ENCODE peak calls at places on chromosomes 4 and X, in four cellular contexts. F is foreskin fibroblast, E is upper lobe of right lung, C is endodermal cell. K is an unnamed sample.

GRCh38 chrX:50927127-50927526 is 16.6 kb downstream of the BMP15 start:
- DNase-seq in E (no peak), F (no peak), C (no peak), K (no peak)

GRCh38 chrX:150446151-150446550 is 83.0 kb downstream of the MAMLD1 start:
- DNase-seq in F (no peak), E (no peak), C (no peak), K (no peak)

GRCh38 chr4:144104509-144105130 is 35.9 kb downstream of the GYPA start:
- DNase-seq in C (no peak), E (no peak), F (no peak), K (no peak)

GRCh38 chr4:184962125-184962638 is 56.1 kb upstream of the HELT start:
- DNase-seq in C (no peak), F (no peak), E (no peak), K (no peak)

GRCh38 chr4:154490589-154491340 is 834 bp downstream of the DCHS2 start:
- DNase-seq in F (no peak), C (no peak), E (no peak), K (no peak)

GRCh38 chrX:129998006-129998405 is 15.6 kb downstream of the BCORL1 start:
- DNase-seq in F (no peak), E (no peak), C (no peak), K (no peak)

GRCh38 chr4:148514581-148514980 is 72.4 kb upstream of the NR3C2 start:
- DNase-seq in F (no peak), E (no peak), C (no peak), K (no peak)

GRCh38 chr4:78629991-78630541 is 78.5 kb downstream of the ANXA3 start:
- DNase-seq in F (no peak), E (no peak), C (no peak), K (no peak)

GRCh38 chr4:157115613-157116340 is 39.8 kb downstream of the GLRB start:
- DNase-seq in C (no peak), F (peak), E (no peak), K (no peak)

GRCh38 chr4:7847206-7847605 is 92.5 kb downstream of the AFAP1 start:
- DNase-seq in C (no peak), F (no peak), E (no peak), K (no peak)

GRCh38 chr4:7842384-7843279 is 97.0 kb downstream of the AFAP1 start:
- DNase-seq in F (peak), C (no peak), E (no peak), K (no peak)

GRCh38 chr4:7843831-7844230 is 95.8 kb downstream of the AFAP1 start:
- DNase-seq in E (no peak), F (no peak), C (no peak), K (no peak)

GRCh38 chr4:7845493-7846124 is 94.1 kb downstream of the AFAP1 start:
- DNase-seq in F (no peak), C (peak), E (no peak), K (no peak)

GRCh38 chr4:7844247-7844991 is 95.2 kb downstream of the AFAP1 start:
- DNase-seq in F (peak), E (peak), C (peak), K (no peak)
- TF ChIP-seq CTCF in F (peak), E (peak), C (peak), K (peak)

GRCh38 chrX:78133561-78133960 is 5.9 kb downstream of the TAF9B start:
- DNase-seq in E (no peak), F (no peak), C (no peak), K (no peak)

GRCh38 chrX:78140206-78140605 is 756 bp upstream of the TAF9B start:
- DNase-seq in E (no peak), C (no peak), F (no peak), K (no peak)

DNA sequence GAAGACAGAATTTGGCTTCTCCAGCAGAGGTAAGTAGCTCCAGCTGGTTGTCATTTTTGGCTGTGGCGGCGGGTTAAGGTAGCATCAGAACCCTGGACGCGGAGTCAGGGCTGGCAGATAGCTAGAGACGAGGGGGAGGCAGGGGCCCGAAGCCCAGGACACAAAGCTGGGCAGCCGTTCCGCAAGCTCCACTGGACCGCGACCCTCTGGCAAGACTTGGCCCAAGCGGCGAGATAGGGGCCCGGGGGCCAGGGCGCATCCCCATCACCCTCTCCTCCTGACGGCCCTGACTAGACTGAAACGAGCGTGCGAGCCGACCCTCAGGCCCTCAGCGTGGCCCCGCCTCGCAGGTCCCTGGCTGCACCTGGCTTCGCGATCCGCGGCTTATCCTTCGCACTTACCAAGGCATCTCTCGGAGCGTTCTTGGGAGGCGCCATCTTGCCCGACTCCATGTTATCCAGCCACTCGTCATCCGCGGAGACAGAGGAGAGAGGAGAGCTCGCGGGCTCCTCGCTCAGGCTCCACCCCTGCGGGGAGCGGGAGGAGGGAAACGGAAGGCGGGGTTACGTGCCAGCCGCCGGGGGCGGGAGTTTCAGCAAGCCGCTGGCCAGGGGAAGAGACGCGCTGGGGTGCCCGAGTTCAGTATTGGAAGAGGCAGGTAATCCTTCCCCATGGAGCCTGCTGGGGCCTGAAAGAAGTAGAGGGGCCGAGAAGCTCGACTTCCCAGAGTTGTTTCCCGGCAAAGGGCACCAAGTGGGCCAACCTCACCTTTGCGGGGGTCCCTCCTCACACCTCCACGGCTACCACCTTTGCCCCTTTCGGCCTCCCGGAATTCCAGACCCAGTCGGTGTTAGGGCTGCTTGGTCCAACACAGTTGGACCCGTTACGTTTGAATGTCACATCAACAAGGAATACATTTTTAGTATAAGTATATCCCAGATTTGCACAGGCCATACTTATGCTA is at the start of gene TAF9B:
- DNase-seq in E (peak), C (peak), F (peak), K (peak)
- TF ChIP-seq CTCF in E (no peak), C (no peak), F (no peak), K (no peak)

GRCh38 chrX:132716006-132716405 is 227.2 kb upstream of the MBNL3 start:
- DNase-seq in F (no peak), C (no peak), E (no peak), K (no peak)
- TF ChIP-seq CTCF in F (no peak), C (peak), E (no peak), K (no peak)

DNA sequence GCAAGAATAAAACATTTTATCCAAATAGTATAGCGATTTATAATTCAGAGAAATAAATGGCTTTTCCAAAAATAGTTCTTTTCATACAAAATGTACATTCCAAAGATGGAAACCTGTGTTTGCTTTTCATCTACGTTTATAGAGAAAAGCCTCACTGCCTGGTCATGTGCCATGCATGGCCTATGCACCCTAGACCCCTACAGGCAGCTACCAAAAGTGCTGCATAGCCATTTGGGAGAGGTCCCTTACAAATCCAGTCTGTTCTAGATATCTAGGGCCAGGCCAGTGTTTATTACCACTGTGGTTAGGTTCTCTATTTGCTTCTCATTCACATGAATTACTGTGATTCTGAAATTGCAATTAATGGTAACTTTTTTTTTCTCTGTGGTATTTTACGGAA is 17.2 kb downstream of the HMGB2 start:
- DNase-seq in F (no peak), E (no peak), C (peak), K (no peak)
- TF ChIP-seq CTCF in F (peak), E (peak), C (peak), K (no peak)

GRCh38 chr4:87274327-87274726 is 48.4 kb downstream of the HSD17B13 start:
- DNase-seq in F (no peak), E (no peak), C (no peak), K (no peak)

GRCh38 chr4:87270825-87271224 is 50.4 kb upstream of the KLHL8 start:
- DNase-seq in F (no peak), C (peak), E (no peak), K (no peak)

GRCh38 chr4:87266986-87267385 is 46.6 kb upstream of the KLHL8 start:
- DNase-seq in E (no peak), C (no peak), F (no peak), K (no peak)

GRCh38 chr4:87268401-87268800 is 48.0 kb upstream of the KLHL8 start:
- DNase-seq in C (no peak), E (no peak), F (no peak), K (no peak)

DNA sequence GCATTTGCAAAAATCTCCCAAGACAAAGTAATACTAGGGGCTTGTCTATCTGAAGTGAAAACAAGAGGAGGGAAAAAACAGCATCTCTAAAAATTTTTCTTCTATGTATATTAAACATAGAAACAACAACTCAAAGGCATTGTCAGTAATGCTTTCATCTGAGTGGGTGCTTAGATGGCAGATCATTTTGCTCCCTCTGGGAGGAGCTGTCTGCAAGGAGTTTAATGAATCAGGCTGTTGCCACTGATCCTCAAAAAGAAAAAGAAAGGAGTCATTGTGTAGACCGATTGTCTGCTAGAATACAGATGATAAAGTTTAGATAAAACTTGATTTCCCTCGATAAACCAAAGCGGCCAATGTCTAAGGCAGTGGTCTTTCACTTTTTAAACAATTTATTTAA is 49.7 kb upstream of the KLHL8 start:
- DNase-seq in C (peak), E (no peak), F (peak), K (no peak)
- TF ChIP-seq CTCF in C (peak), E (peak), F (peak), K (no peak)

GRCh38 chrX:133555796-133556458 is 140.6 kb upstream of the GPC4 start:
- DNase-seq in F (no peak), C (no peak), E (no peak), K (peak)
- TF ChIP-seq CTCF in F (no peak), C (no peak), E (no peak), K (no peak)

DNA sequence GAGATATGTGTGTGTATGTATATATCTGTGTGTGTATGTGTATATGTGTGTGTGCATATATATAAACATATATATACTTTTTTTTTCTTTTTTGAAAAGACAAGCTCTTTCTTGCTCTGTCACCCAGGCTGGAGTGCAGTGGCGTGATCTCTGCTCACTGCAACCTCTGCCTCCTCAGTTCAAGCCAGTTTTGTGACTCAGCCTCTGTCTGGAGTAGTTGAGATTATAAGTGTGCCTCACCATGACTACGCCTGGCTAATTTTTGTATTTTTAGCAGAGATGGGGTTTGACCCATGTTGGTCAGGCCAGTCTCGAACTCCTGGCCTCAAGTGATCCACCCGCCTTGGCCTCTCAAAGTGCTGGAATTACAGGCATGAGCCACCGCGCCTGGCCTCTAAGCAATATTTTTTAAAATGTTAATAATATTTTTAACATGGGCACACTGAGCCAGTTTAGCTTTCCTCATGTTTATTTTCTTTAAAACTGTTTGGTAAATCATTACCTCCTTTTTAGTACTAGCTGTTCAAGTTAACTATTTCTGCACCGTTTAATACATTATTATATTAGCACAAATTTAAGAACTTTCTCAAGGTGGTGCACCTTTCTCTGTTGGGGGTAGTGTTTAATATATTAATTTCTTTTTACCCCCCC is 33.3 kb downstream of the BBS12 start:
- DNase-seq in F (peak), E (no peak), C (no peak), K (no peak)
- TF ChIP-seq CTCF in F (no peak), E (no peak), C (no peak), K (no peak)

K was measured in CD14-positive monocyte.